ENCODE peak calls at places on chromosomes 13 and 19, in four cellular contexts. D, A, V and Q are unnamed samples.

GRCh38 chr13:19766637-19767036 is 16.1 kb downstream of the PSPC1 start:
- DNase-seq in V (no peak), A (no peak), D (no peak), Q (no peak)

GRCh38 chr19:51724543-51724942 is 752 bp upstream of the HAS1 start:
- DNase-seq in V (no peak), A (no peak), D (no peak), Q (no peak)

GRCh38 chr13:98476538-98476966 is 100.4 kb downstream of the STK24 start:
- DNase-seq in V (peak; percentile 33), A (peak; percentile 89), D (peak; percentile 90), Q (peak; percentile 93)

GRCh38 chr19:42246143-42246868 is 3.9 kb upstream of the GSK3A start:
- DNase-seq in A (no peak), V (peak; percentile 48), D (no peak), Q (no peak)

GRCh38 chr13:29758591-29759114 is 91.8 kb downstream of the UBL3 start:
- DNase-seq in A (no peak), D (peak; percentile 74), V (no peak), Q (peak; percentile 97)

GRCh38 chr13:19074519-19074918 is 107.1 kb downstream of the TUBA3C start:
- DNase-seq in V (no peak), A (no peak), D (no peak), Q (no peak)

GRCh38 chr19:17234911-17235617 is 9.0 kb downstream of the OCEL1 start:
- DNase-seq in A (peak; percentile 73), D (no peak), V (peak; percentile 77), Q (no peak)

GRCh38 chr13:113159701-113160100 is 1.3 kb downstream of the PROZ start:
- DNase-seq in V (no peak), D (no peak), A (no peak), Q (no peak)

GRCh38 chr13:27954406-27954851 is 14.7 kb downstream of the CDX2 start:
- DNase-seq in A (no peak), V (no peak), D (no peak), Q (no peak)

GRCh38 chr13:111060237-111060919 is 54.7 kb upstream of the ARHGEF7 start:
- DNase-seq in A (no peak), V (no peak), D (no peak), Q (no peak)

GRCh38 chr13:61900033-61900432 is 484.4 kb upstream of the PCDH20 start:
- DNase-seq in D (no peak), V (no peak), A (no peak), Q (no peak)

GRCh38 chr19:44072543-44073401 is 813 bp downstream of the ZNF284 start:
- DNase-seq in A (no peak), D (no peak), V (no peak), Q (peak; percentile 8)

GRCh38 chr19:33747273-33747672 is 49.4 kb upstream of the KCTD15 start:
- DNase-seq in D (no peak), A (no peak), V (no peak), Q (no peak)

GRCh38 chr13:76271728-76272232 is 614.4 kb downstream of the KCTD12 start:
- DNase-seq in V (no peak), A (no peak), D (no peak), Q (no peak)

GRCh38 chr13:98214008-98214643 is 37.1 kb upstream of the RNF113B start:
- DNase-seq in V (no peak), A (no peak), D (no peak), Q (no peak)

GRCh38 chr19:40962460-40962961 is 28.6 kb upstream of the CYP2B6 start:
- DNase-seq in D (no peak), A (no peak), V (no peak), Q (no peak)

GRCh38 chr19:927044-927706 is 1.3 kb downstream of the ARID3A start:
- DNase-seq in D (no peak), A (no peak), V (peak; percentile 74), Q (no peak)

GRCh38 chr19:16403151-16403977 is 68.4 kb downstream of the EPS15L1 start:
- DNase-seq in A (no peak), V (no peak), D (no peak), Q (no peak)

GRCh38 chr19:1857648-1858326 is 5.6 kb downstream of the KLF16 start:
- DNase-seq in A (no peak), D (no peak), V (no peak), Q (peak; percentile 80)

GRCh38 chr13:39263531-39263930 is 225.3 kb downstream of the NHLRC3 start:
- DNase-seq in D (no peak), V (no peak), A (no peak), Q (no peak)

GRCh38 chr19:56159009-56159501 is 16.8 kb upstream of the GALP start:
- DNase-seq in V (peak; percentile 50), A (no peak), D (no peak), Q (no peak)

GRCh38 chr19:43711751-43712355 is 4.0 kb upstream of the IRGC start:
- DNase-seq in A (no peak), V (no peak), D (no peak), Q (no peak)

GRCh38 chr19:46841458-46842083 is 9.1 kb downstream of the AP2S1 start:
- DNase-seq in V (peak; percentile 14), D (no peak), A (no peak), Q (no peak)

GRCh38 chr19:40754611-40755247 is 3.7 kb downstream of the SNRPA start:
- DNase-seq in D (no peak), A (no peak), V (no peak), Q (no peak)

GRCh38 chr13:110528371-110528770 is 33.2 kb downstream of the RAB20 start:
- DNase-seq in D (no peak), V (no peak), A (no peak), Q (peak; percentile 41)

GRCh38 chr19:1251233-1251502 is 2.8 kb downstream of the MIDN start:
- DNase-seq in A (no peak), D (no peak), V (no peak), Q (no peak)

GRCh38 chr13:51618626-51619025 is 34.4 kb downstream of the WDFY2 start:
- DNase-seq in V (no peak), A (no peak), D (no peak), Q (no peak)

DNA sequence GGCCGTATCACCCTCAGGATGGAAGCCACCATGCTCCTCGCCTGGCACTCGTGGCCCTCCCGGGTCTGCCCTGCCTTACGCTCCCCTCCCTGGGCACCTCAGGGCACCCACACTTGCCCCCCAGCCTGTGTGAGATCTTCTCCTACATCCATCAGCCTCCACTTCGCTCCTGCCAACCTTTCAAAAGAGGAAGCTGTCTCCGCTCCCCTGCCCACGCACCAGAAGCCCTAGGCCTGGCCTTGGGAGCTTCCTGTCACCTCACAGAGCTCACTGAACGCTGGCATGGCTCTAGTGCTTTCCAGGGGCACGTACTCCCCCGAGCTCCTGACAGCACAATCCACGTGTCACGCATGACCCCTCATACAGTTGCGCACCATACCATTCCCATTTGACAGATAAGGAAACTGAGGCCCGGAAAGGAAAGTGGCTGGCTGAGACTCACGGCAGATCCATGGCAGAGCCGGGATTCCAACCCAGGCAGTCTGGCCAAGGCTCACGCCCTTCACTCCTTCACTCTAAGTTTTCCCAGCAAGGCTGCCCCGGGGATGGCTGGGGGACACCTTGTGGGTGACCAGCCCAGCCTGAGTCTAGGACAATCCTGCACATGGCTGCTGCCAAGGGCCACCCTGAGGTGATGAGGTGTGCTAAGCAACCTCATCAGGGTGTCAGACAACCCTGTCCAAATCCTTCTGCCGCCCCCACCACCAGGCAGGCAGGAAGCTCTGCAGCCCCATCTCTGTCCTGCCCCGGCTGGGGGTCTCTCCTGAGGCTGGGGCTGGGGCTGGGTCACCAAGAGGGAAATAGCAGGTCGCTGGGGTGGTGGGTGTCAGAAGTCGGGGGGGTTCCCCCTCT is 19.3 kb downstream of the PPP1R12C start:
- DNase-seq in A (no peak), V (no peak), D (no peak), Q (peak; percentile 41)
- TF ChIP-seq SPI1 in A (no peak), V (no peak), D (no peak), Q (peak; percentile 79)

DNA sequence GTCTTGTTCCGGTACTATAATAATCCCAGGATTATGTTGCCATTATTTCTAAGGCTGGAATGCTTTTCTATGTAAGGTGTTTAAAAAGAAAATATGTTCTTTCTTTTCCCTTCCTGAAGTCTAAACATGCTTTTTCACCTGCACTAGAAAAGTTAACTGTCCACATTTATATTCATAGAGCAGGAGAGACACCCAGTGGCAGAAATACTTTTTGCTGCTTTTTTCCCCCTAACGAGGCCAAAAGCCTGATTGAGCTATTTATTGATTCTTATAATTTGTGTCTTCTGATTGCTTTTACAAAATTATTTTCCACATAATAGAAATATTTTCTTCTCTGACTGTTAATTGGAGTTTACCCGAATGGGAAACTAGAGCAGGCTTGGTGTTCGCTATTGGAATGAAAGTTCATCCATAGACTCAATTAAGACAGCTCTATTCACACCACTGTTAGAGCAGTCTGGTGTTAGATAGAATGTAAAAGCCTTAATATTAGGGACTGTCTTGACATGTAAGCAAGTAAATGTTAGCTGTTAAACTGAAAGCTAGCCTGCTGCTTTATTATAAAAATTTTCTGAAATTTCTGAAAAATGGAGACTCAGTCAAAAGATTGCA is 15.8 kb downstream of the GPR180 start:
- DNase-seq in V (peak; percentile 11), A (no peak), D (no peak), Q (peak; percentile 36)
- TF ChIP-seq SPI1 in V (no peak), A (no peak), D (no peak), Q (no peak)

GRCh38 chr19:19354007-19354406 is 33.4 kb downstream of the MAU2 start:
- DNase-seq in D (no peak), A (no peak), V (no peak), Q (no peak)

GRCh38 chr19:19356500-19356899 is 35.9 kb downstream of the MAU2 start:
- DNase-seq in D (no peak), V (no peak), A (no peak), Q (no peak)

GRCh38 chr19:19355606-19356139 is 35.0 kb downstream of the MAU2 start:
- DNase-seq in D (no peak), V (no peak), A (no peak), Q (no peak)

GRCh38 chr19:19356901-19357566 is 36.4 kb downstream of the MAU2 start:
- DNase-seq in D (no peak), V (no peak), A (no peak), Q (no peak)

DNA sequence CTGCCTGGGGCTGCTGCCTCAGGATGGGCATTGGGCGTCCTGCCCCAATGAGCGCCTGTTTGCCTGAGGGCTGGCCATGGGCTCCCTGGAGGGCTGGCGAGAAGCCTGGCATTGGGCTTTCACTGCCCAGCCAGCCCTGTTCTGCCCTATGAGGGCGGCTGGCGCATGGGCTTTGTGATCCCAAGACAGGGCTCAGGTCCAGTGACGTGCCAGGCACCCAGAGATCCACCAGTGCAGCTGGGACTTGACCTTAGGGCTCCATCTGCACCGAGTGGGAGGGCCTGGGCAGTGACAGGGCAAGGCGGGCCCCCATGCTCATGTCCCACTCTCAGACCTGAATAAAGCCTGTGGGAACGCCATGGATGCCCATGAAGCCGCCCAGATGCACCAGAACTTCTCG is 34.3 kb downstream of the MAU2 start:
- DNase-seq in A (no peak), D (no peak), V (no peak), Q (no peak)
- TF ChIP-seq SPI1 in A (no peak), D (no peak), V (no peak), Q (no peak)

GRCh38 chr13:48571121-48571901 is 38.4 kb upstream of the RCBTB2 start:
- DNase-seq in V (no peak), D (no peak), A (no peak), Q (no peak)
- TF ChIP-seq SPI1 in V (no peak), D (no peak), A (no peak), Q (no peak)

GRCh38 chr19:3367572-3368440 is 1.4 kb downstream of the NFIC start:
- DNase-seq in A (no peak), V (no peak), D (no peak), Q (peak; percentile 81)
- TF ChIP-seq SPI1 in A (no peak), V (no peak), D (peak; percentile 1), Q (no peak)